ENCODE peak calls at places on chromosomes 5 and 9, in seven cellular contexts. One of them, this sample, is unnamed.

GRCh38 chr9:129068110-129068509 is 12.8 kb upstream of the DOLPP1 start:
- DNase-seq in ovary: no peak
- DNase-seq in stomach: no peak
- DNase-seq in A172: no peak
- DNase-seq in COR-L47: no peak
- DNase-seq in EL: no peak
- DNase-seq in SHP77: no peak
- DNase-seq in this sample: no peak

GRCh38 chr5:102959055-102959454 is 160.9 kb downstream of the GIN1 start:
- DNase-seq in COR-L47: no peak
- DNase-seq in SHP77: no peak
- DNase-seq in EL: peak
- DNase-seq in A172: peak
- DNase-seq in ovary: no peak
- DNase-seq in stomach: no peak
- DNase-seq in this sample: no peak

GRCh38 chr5:159343295-159344094 is 13.2 kb upstream of the IL12B start:
- DNase-seq in ovary: no peak
- DNase-seq in COR-L47: no peak
- DNase-seq in A172: no peak
- DNase-seq in stomach: no peak
- DNase-seq in EL: no peak
- DNase-seq in SHP77: no peak
- DNase-seq in this sample: no peak

GRCh38 chr9:81776834-81777233 is 87.5 kb upstream of the TLE1 start:
- DNase-seq in SHP77: no peak
- DNase-seq in A172: no peak
- DNase-seq in ovary: no peak
- DNase-seq in COR-L47: no peak
- DNase-seq in stomach: peak
- DNase-seq in EL: no peak
- DNase-seq in this sample: no peak

GRCh38 chr9:106945727-106946690 is 83.0 kb downstream of the ZNF462 start:
- DNase-seq in ovary: no peak
- DNase-seq in COR-L47: no peak
- DNase-seq in SHP77: no peak
- DNase-seq in A172: peak
- DNase-seq in stomach: no peak
- DNase-seq in EL: peak
- DNase-seq in this sample: no peak

GRCh38 chr5:153618857-153619256 is 128.4 kb downstream of the GRIA1 start:
- DNase-seq in COR-L47: no peak
- DNase-seq in SHP77: no peak
- DNase-seq in EL: peak
- DNase-seq in ovary: no peak
- DNase-seq in stomach: no peak
- DNase-seq in A172: peak
- DNase-seq in this sample: no peak

GRCh38 chr5:82719368-82719767 is 357.8 kb downstream of the TMEM167A start:
- DNase-seq in ovary: no peak
- DNase-seq in COR-L47: no peak
- DNase-seq in stomach: no peak
- DNase-seq in A172: no peak
- DNase-seq in EL: no peak
- DNase-seq in SHP77: no peak
- DNase-seq in this sample: no peak

GRCh38 chr5:173010547-173011464 is 27.2 kb downstream of the ATP6V0E1 start:
- DNase-seq in SHP77: no peak
- DNase-seq in EL: peak
- DNase-seq in A172: no peak
- DNase-seq in COR-L47: no peak
- DNase-seq in stomach: peak
- DNase-seq in ovary: no peak
- DNase-seq in this sample: no peak

GRCh38 chr9:105114956-105115728 is 129.3 kb upstream of the SLC44A1 start:
- DNase-seq in ovary: no peak
- DNase-seq in SHP77: no peak
- DNase-seq in stomach: peak
- DNase-seq in COR-L47: no peak
- DNase-seq in EL: peak
- DNase-seq in A172: peak
- DNase-seq in this sample: peak

GRCh38 chr9:21060919-21061561 is 16.7 kb downstream of the IFNB1 start:
- DNase-seq in SHP77: no peak
- DNase-seq in A172: no peak
- DNase-seq in ovary: no peak
- DNase-seq in COR-L47: no peak
- DNase-seq in stomach: no peak
- DNase-seq in EL: peak
- DNase-seq in this sample: no peak

GRCh38 chr9:35713578-35713977 is 18.4 kb downstream of the TLN1 start:
- DNase-seq in EL: no peak
- DNase-seq in stomach: no peak
- DNase-seq in COR-L47: no peak
- DNase-seq in A172: no peak
- DNase-seq in SHP77: no peak
- DNase-seq in ovary: no peak
- DNase-seq in this sample: no peak